ENCODE peak calls at places on chromosomes 11 and 22, in eight cellular contexts. T, E, G, U, S, D, P and R are unnamed samples.

GRCh38 chr11:11620966-11621880 is 582 bp downstream of the GALNT18 start:
- DNase-seq in E (peak; percentile 58), T (peak; percentile 34), D (peak; percentile 82), S (no peak), U (peak; percentile 48), P (peak; percentile 17), G (peak; percentile 41), R (no peak)

GRCh38 chr11:76209956-76210885 is 3.9 kb upstream of the WNT11 start:
- DNase-seq in U (peak; percentile 50), D (peak; percentile 87), S (no peak), E (peak; percentile 51), T (peak; percentile 78), P (peak; percentile 52), G (peak; percentile 77), R (peak; percentile 33)

GRCh38 chr11:6746086-6746618 is 25.6 kb downstream of the OR2AG2 start:
- DNase-seq in U (no peak), T (no peak), S (no peak), G (no peak), E (no peak), D (no peak), P (peak; percentile 25), R (no peak)

GRCh38 chr11:3808846-3809623 is 675 bp downstream of the PGAP2 start:
- DNase-seq in G (peak; percentile 24), E (peak; percentile 58), T (peak; percentile 43), P (peak; percentile 41), D (peak; percentile 68), S (peak; percentile 37), U (peak; percentile 61), R (peak; percentile 36)

GRCh38 chr11:8090756-8091155 is 9.7 kb downstream of the TUB start:
- DNase-seq in E (peak; percentile 77), P (no peak), S (peak; percentile 16), U (peak; percentile 37), G (peak; percentile 77), D (peak; percentile 43), T (peak; percentile 32), R (no peak)

GRCh38 chr11:119030029-119030328 is 698 bp downstream of the SLC37A4 start:
- DNase-seq in G (no peak), E (no peak), P (no peak), S (no peak), U (no peak), D (no peak), T (no peak), R (no peak)

GRCh38 chr11:18491924-18492323 is 34.8 kb downstream of the TSG101 start:
- DNase-seq in U (no peak), G (no peak), E (no peak), D (peak; percentile 41), T (peak; percentile 13), S (no peak), P (no peak), R (no peak)

GRCh38 chr11:44456544-44457270 is 108.8 kb upstream of the CD82 start:
- DNase-seq in E (no peak), D (peak; percentile 15), S (no peak), T (no peak), P (no peak), U (no peak), G (peak; percentile 53), R (no peak)

GRCh38 chr22:19882446-19883381 is 28.0 kb upstream of the GNB1L start:
- DNase-seq in E (no peak), T (no peak), U (no peak), S (no peak), D (no peak), P (no peak), G (peak; percentile 53), R (no peak)

GRCh38 chr11:94623120-94623735 is 56.1 kb downstream of the PIWIL4 start:
- DNase-seq in T (peak; percentile 70), G (peak; percentile 84), S (peak; percentile 80), P (no peak), E (peak; percentile 75), D (peak; percentile 74), U (peak; percentile 92), R (peak; percentile 76)

GRCh38 chr11:115645631-115646271 is 141.5 kb upstream of the CADM1 start:
- DNase-seq in D (no peak), E (peak; percentile 59), T (no peak), U (peak; percentile 79), S (no peak), G (no peak), P (no peak), R (no peak)

GRCh38 chr11:36372101-36372767 is 76.1 kb downstream of the PRR5L start:
- DNase-seq in T (peak; percentile 97), U (no peak), E (no peak), S (peak; percentile 72), D (peak; percentile 84), P (no peak), G (no peak), R (peak; percentile 83)

GRCh38 chr22:33715626-33716025 is 204.7 kb downstream of the LARGE1 start:
- DNase-seq in G (no peak), D (no peak), P (no peak), T (no peak), U (no peak), E (no peak), S (no peak), R (no peak)

GRCh38 chr11:44565746-44566558 is 489 bp downstream of the CD82 start:
- DNase-seq in S (no peak), T (no peak), D (no peak), G (peak; percentile 30), P (no peak), E (no peak), U (peak; percentile 43), R (no peak)

GRCh38 chr11:29448246-29448877 is 568.5 kb downstream of the KCNA4 start:
- DNase-seq in D (peak; percentile 65), G (peak; percentile 36), T (peak; percentile 18), P (no peak), E (peak; percentile 23), U (peak; percentile 6), S (no peak), R (peak; percentile 31)

GRCh38 chr11:27217948-27218410 is 145.0 kb downstream of the CCDC34 start:
- DNase-seq in P (no peak), U (no peak), T (peak; percentile 100), E (no peak), S (no peak), D (peak; percentile 96), G (peak; percentile 62), R (peak; percentile 98)

GRCh38 chr11:10857604-10858504 is at the start of gene ZBED5:
- DNase-seq in T (peak; percentile 97), G (peak; percentile 98), P (peak; percentile 90), S (peak; percentile 95), E (peak; percentile 96), D (peak; percentile 99), U (peak; percentile 98), R (peak; percentile 93)

GRCh38 chr11:46383974-46384701 is 2.7 kb downstream of the MDK start:
- DNase-seq in G (no peak), T (no peak), U (no peak), E (peak; percentile 14), S (no peak), P (no peak), D (no peak), R (no peak)

GRCh38 chr22:20741634-20742581 is 32.0 kb upstream of the SERPIND1 start:
- DNase-seq in U (peak; percentile 28), P (peak; percentile 35), E (peak; percentile 68), T (peak; percentile 15), S (no peak), D (peak; percentile 50), G (peak; percentile 90), R (no peak)

GRCh38 chr11:11178671-11179070 is 174.4 kb downstream of the CSNK2A3 start:
- DNase-seq in E (no peak), U (no peak), T (peak; percentile 55), D (peak; percentile 46), S (no peak), P (no peak), G (no peak), R (no peak)

GRCh38 chr22:24333301-24333700 is 62.7 kb downstream of the SPECC1L start:
- DNase-seq in G (no peak), U (no peak), E (no peak), T (peak; percentile 87), P (no peak), D (peak; percentile 90), S (no peak), R (no peak)

GRCh38 chr11:34406413-34406812 is 32.3 kb upstream of the CAT start:
- DNase-seq in U (no peak), E (no peak), T (no peak), P (no peak), G (no peak), D (no peak), S (no peak), R (no peak)

GRCh38 chr11:65493367-65494176 is 5.3 kb upstream of the MALAT1 start:
- DNase-seq in G (no peak), D (peak; percentile 99), P (no peak), T (peak; percentile 99), S (peak; percentile 94), U (no peak), E (peak; percentile 66), R (no peak)